ENCODE peak calls at places on chromosomes 7 and 10, in five cellular contexts. One of them, this sample, is unnamed.
A peak's percentile ranks its signal among the peaks of the same experiment; 100 is the strongest.

GRCh38 chr7:2162959-2163358 is 69.8 kb downstream of the MAD1L1 start:
- DNase-seq in OCI-LY7: no peak
- DNase-seq in adipocyte: no peak
- DNase-seq in NCI-H226: no peak
- DNase-seq in astrocyte: no peak
- DNase-seq in this sample: no peak

GRCh38 chr10:112815238-112816032 is 134.6 kb upstream of the TCF7L2 start:
- DNase-seq in OCI-LY7: no peak
- DNase-seq in adipocyte: peak; percentile 53
- DNase-seq in NCI-H226: peak; percentile 7
- DNase-seq in astrocyte: peak; percentile 74
- DNase-seq in this sample: no peak

GRCh38 chr7:131107343-131108211 is 220.1 kb upstream of the MKLN1 start:
- DNase-seq in OCI-LY7: peak; percentile 79
- DNase-seq in adipocyte: peak; percentile 93
- DNase-seq in NCI-H226: peak; percentile 42
- DNase-seq in astrocyte: peak; percentile 66
- DNase-seq in this sample: peak; percentile 99

GRCh38 chr10:17031656-17032630 is 97.7 kb downstream of the CUBN start:
- DNase-seq in OCI-LY7: no peak
- DNase-seq in adipocyte: no peak
- DNase-seq in NCI-H226: no peak
- DNase-seq in astrocyte: no peak
- DNase-seq in this sample: no peak

GRCh38 chr7:155837126-155837479 is 24.8 kb upstream of the SHH start:
- DNase-seq in OCI-LY7: no peak
- DNase-seq in adipocyte: no peak
- DNase-seq in NCI-H226: no peak
- DNase-seq in astrocyte: no peak
- DNase-seq in this sample: no peak

GRCh38 chr7:137820677-137821420 is 25.9 kb downstream of the DGKI start:
- DNase-seq in OCI-LY7: no peak
- DNase-seq in adipocyte: peak; percentile 84
- DNase-seq in NCI-H226: peak; percentile 3
- DNase-seq in astrocyte: peak; percentile 85
- DNase-seq in this sample: no peak

GRCh38 chr10:43192824-43193223 is 54.6 kb downstream of the CSGALNACT2 start:
- DNase-seq in OCI-LY7: no peak
- DNase-seq in adipocyte: no peak
- DNase-seq in NCI-H226: no peak
- DNase-seq in astrocyte: no peak
- DNase-seq in this sample: no peak

GRCh38 chr10:4429538-4429937 is 396.5 kb upstream of the AKR1E2 start:
- DNase-seq in OCI-LY7: no peak
- DNase-seq in adipocyte: no peak
- DNase-seq in NCI-H226: no peak
- DNase-seq in astrocyte: no peak
- DNase-seq in this sample: no peak

This sample was measured in NAMALWA.